ENCODE peak calls at places on chromosomes 12 and 14, in five cellular contexts. W, O, L, M and H are unnamed samples.

GRCh38 chr14:33809456-33809855 is 141.4 kb downstream of the EGLN3 start:
- DNase-seq in W (no peak), O (no peak), L (no peak), M (no peak), H (no peak)

GRCh38 chr14:21825147-21825743 is 151.6 kb upstream of the OR4E1 start:
- DNase-seq in W (no peak), O (no peak), L (peak; percentile 25), M (peak; percentile 91), H (no peak)

GRCh38 chr12:118553856-118554504 is 177.6 kb downstream of the SUDS3 start:
- DNase-seq in W (no peak), O (no peak), L (no peak), M (no peak), H (no peak)

GRCh38 chr12:115132145-115132544 is 448.2 kb upstream of the TBX3 start:
- DNase-seq in W (no peak), O (no peak), L (peak; percentile 88), M (no peak), H (no peak)

GRCh38 chr12:46371718-46372130 is 849 bp downstream of the SLC38A2 start:
- DNase-seq in W (peak; percentile 69), O (peak; percentile 81), L (no peak), M (peak; percentile 67), H (peak; percentile 72)

GRCh38 chr14:34036319-34036761 is 85.5 kb upstream of the EGLN3 start:
- DNase-seq in W (no peak), O (no peak), L (no peak), M (no peak), H (no peak)

GRCh38 chr12:113271466-113271852 is 50.2 kb downstream of the TPCN1 start:
- DNase-seq in W (no peak), O (no peak), L (no peak), M (no peak), H (no peak)

GRCh38 chr14:21106506-21107359 is 5.9 kb downstream of the TMEM253 start:
- DNase-seq in W (peak; percentile 91), O (peak; percentile 85), L (peak; percentile 67), M (peak; percentile 92), H (peak; percentile 89)

GRCh38 chr14:25308244-25308643 is 258.3 kb upstream of the STXBP6 start:
- DNase-seq in W (peak; percentile 51), O (no peak), L (no peak), M (no peak), H (no peak)

GRCh38 chr12:114982760-114983159 is 298.8 kb upstream of the TBX3 start:
- DNase-seq in W (no peak), O (no peak), L (peak; percentile 17), M (no peak), H (no peak)

GRCh38 chr12:106767954-106768501 is 6.5 kb upstream of the RIC8B start:
- DNase-seq in W (no peak), O (peak; percentile 54), L (no peak), M (no peak), H (peak; percentile 87)

GRCh38 chr14:89486505-89486904 is 69.5 kb upstream of the FOXN3 start:
- DNase-seq in W (no peak), O (no peak), L (no peak), M (no peak), H (no peak)

GRCh38 chr14:89484445-89484844 is 67.4 kb upstream of the FOXN3 start:
- DNase-seq in W (no peak), O (no peak), L (no peak), M (no peak), H (no peak)

GRCh38 chr14:89489796-89490506 is 72.9 kb upstream of the FOXN3 start:
- DNase-seq in W (no peak), O (no peak), L (no peak), M (no peak), H (no peak)

GRCh38 chr14:89485264-89485663 is 68.2 kb upstream of the FOXN3 start:
- DNase-seq in W (no peak), O (no peak), L (no peak), M (no peak), H (no peak)

GRCh38 chr14:89486961-89487360 is 69.9 kb upstream of the FOXN3 start:
- DNase-seq in W (no peak), O (no peak), L (no peak), M (no peak), H (no peak)
- H3K27ac ChIP-seq in W (no peak overlapping the region), O (no peak overlapping the region), L (no peak overlapping the region), M (no peak overlapping the region), H (no peak overlapping the region)

GRCh38 chr12:56484566-56484965 is 3.4 kb downstream of the GLS2 start:
- DNase-seq in W (no peak), O (no peak), L (no peak), M (no peak), H (no peak)

GRCh38 chr12:56487448-56488040 is 417 bp downstream of the GLS2 start:
- DNase-seq in W (peak; percentile 44), O (peak; percentile 80), L (peak; percentile 26), M (no peak), H (peak; percentile 83)

GRCh38 chr12:56486694-56487093 is 1.3 kb downstream of the GLS2 start:
- DNase-seq in W (no peak), O (no peak), L (no peak), M (no peak), H (no peak)

GRCh38 chr12:56488041-56488955 is at the start of gene GLS2:
- DNase-seq in W (peak; percentile 85), O (peak; percentile 85), L (peak; percentile 84), M (peak; percentile 53), H (peak; percentile 75)
- H3K27ac ChIP-seq in W (no peak within 1 kb of the TSS), O (peak within 1 kb of the TSS; percentile 80), L (no peak within 1 kb of the TSS), M (no peak within 1 kb of the TSS), H (peak within 1 kb of the TSS; percentile 14)

GRCh38 chr12:86230516-86231146 is 25.6 kb downstream of the MGAT4C start:
- DNase-seq in W (no peak), O (no peak), L (no peak), M (no peak), H (no peak)
- H3K27ac ChIP-seq in W (no peak overlapping the region), O (no peak overlapping the region), L (no peak overlapping the region), M (no peak overlapping the region), H (no peak overlapping the region)

GRCh38 chr14:65704850-65705249 is 292.3 kb downstream of the FUT8 start:
- DNase-seq in W (no peak), O (no peak), L (no peak), M (no peak), H (no peak)
- H3K27ac ChIP-seq in W (no peak overlapping the region), O (no peak overlapping the region), L (no peak overlapping the region), M (no peak overlapping the region), H (no peak overlapping the region)

DNA sequence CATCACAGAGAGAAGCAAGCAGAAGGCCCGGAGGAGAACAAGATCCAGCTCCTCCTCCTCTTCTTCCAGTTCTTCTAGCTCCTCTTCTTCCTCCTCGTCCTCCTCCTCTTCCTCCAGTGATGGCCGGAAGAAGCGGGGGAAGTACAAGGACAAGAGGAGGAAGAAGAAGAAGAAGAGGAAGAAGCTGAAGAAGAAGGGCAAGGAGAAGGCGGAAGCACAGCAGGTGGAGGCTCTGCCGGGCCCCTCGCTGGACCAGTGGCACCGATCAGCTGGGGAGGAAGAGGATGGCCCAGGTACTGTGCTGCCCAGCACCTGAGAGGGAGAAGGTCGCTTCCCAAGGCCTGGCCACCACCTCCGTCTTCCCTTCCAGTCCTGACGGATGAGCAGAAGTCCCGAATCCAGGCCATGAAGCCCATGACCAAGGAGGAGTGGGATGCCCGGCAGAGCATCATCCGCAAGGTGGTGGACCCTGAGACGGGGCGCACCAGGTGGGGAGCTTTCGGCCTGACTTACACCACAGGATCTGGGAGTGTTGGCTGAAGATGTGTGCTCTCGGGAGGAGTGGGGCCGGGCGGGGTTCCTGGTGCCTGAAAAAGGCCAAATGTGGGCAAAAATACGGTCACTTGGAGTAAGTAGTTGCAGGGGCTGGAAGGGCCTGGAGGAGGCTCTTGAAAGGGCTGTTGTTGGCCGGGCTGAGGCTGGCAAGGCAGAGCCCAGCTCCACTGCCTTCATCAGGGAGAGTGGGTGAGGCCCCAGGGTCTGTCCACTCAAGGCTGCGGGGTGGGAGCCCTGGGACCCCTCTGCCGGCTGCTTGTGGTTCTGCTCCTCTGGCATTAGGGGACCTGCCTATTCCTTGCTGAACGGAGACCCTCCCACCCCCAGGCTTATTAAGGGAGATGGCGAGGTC is 1.4 kb downstream of the ARL6IP4 start:
- DNase-seq in W (no peak), O (no peak), L (no peak), M (peak; percentile 60), H (no peak)
- H3K27ac ChIP-seq in W (peak overlapping the region; percentile 88), O (no peak overlapping the region), L (no peak overlapping the region), M (peak overlapping the region; percentile 49), H (peak overlapping the region; percentile 84)

GRCh38 chr14:104393199-104393897 is 186.2 kb upstream of the C14orf180 start:
- DNase-seq in W (peak; percentile 13), O (no peak), L (no peak), M (peak; percentile 61), H (no peak)
- H3K27ac ChIP-seq in W (no peak overlapping the region), O (no peak overlapping the region), L (no peak overlapping the region), M (peak overlapping the region; percentile 93), H (no peak overlapping the region)

GRCh38 chr14:95946867-95947266 is 70.2 kb downstream of the TUNAR start:
- DNase-seq in W (no peak), O (no peak), L (no peak), M (no peak), H (no peak)

GRCh38 chr14:95941897-95942296 is 65.3 kb downstream of the TUNAR start:
- DNase-seq in W (no peak), O (no peak), L (no peak), M (no peak), H (no peak)

GRCh38 chr14:95948608-95949007 is 72.0 kb downstream of the TUNAR start:
- DNase-seq in W (no peak), O (no peak), L (no peak), M (no peak), H (no peak)

GRCh38 chr14:95943699-95944098 is 67.1 kb downstream of the TUNAR start:
- DNase-seq in W (no peak), O (no peak), L (no peak), M (no peak), H (no peak)
- H3K27ac ChIP-seq in W (no peak overlapping the region), O (no peak overlapping the region), L (no peak overlapping the region), M (no peak overlapping the region), H (no peak overlapping the region)

GRCh38 chr12:19969476-19969875 is 398.9 kb upstream of the PDE3A start:
- DNase-seq in W (no peak), O (no peak), L (no peak), M (no peak), H (no peak)
- H3K27ac ChIP-seq in W (no peak overlapping the region), O (no peak overlapping the region), L (no peak overlapping the region), M (no peak overlapping the region), H (no peak overlapping the region)

DNA sequence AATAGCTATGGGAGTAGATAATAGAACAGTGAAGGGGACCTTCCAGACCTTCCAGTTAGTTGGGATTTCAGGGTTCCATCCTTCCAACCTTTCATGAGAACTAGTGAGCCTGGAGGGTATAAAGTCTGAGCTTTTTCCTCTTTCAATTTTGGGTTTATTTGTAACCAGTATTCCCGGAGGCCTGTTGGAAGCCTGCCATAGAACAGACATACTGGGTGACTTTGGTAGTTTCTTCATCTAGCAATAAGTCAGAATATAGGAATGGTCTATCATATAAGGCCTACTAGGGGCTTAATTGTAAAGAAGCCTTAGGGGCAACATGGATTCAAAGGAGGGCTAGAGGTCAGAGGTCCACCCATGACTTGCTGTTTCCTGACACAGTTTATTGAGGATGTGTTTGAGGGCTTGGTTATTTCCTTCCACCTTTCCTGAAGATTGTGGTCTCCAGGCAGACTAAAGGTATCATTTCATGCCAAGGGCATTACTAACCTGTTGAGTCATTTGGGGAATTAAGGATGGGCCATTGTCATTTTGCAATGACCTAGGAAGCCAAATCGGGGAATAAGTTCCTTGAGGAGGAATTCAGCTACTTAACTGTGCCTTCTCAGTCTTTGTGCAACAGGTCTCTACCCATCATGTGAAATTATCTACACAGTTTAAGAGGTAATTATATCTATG is 410.3 kb downstream of the SLC6A15 start:
- DNase-seq in W (no peak), O (no peak), L (peak; percentile 69), M (no peak), H (no peak)
- H3K27ac ChIP-seq in W (no peak overlapping the region), O (no peak overlapping the region), L (peak overlapping the region; percentile 60), M (no peak overlapping the region), H (no peak overlapping the region)

GRCh38 chr14:49545071-49545470 is 41.1 kb downstream of the RPS29 start:
- DNase-seq in W (no peak), O (no peak), L (no peak), M (no peak), H (no peak)
- H3K27ac ChIP-seq in W (no peak overlapping the region), O (no peak overlapping the region), L (no peak overlapping the region), M (no peak overlapping the region), H (no peak overlapping the region)